ENCODE peak calls at places on chromosome 12, in four cellular contexts. One of them, this sample, is unnamed.

GRCh38 chr12:48787791-48788521 is 933 bp downstream of the ADCY6 start:
- DNase-seq in K562: no peak
- DNase-seq in HepG2: no peak
- DNase-seq in SK-N-SH: peak; percentile 46
- DNase-seq in this sample: no peak

GRCh38 chr12:96811083-96811482 is 96.0 kb upstream of the NEDD1 start:
- DNase-seq in K562: no peak
- DNase-seq in HepG2: peak; percentile 46
- DNase-seq in SK-N-SH: no peak
- DNase-seq in this sample: no peak

GRCh38 chr12:95762123-95762785 is 28.3 kb downstream of the NTN4 start:
- DNase-seq in K562: no peak
- DNase-seq in HepG2: peak; percentile 95
- DNase-seq in SK-N-SH: no peak
- DNase-seq in this sample: no peak

GRCh38 chr12:54251667-54252284 is 28.1 kb downstream of the CBX5 start:
- DNase-seq in K562: peak; percentile 66
- DNase-seq in HepG2: peak; percentile 38
- DNase-seq in SK-N-SH: peak; percentile 73
- DNase-seq in this sample: peak; percentile 37

GRCh38 chr12:122846622-122847515 is 11.6 kb downstream of the HIP1R start:
- DNase-seq in K562: no peak
- DNase-seq in HepG2: no peak
- DNase-seq in SK-N-SH: peak; percentile 26
- DNase-seq in this sample: no peak

GRCh38 chr12:75727577-75727976 is 216.2 kb upstream of the KRR1 start:
- DNase-seq in K562: no peak
- DNase-seq in HepG2: peak; percentile 18
- DNase-seq in SK-N-SH: no peak
- DNase-seq in this sample: no peak

GRCh38 chr12:47707905-47708543 is 2.2 kb upstream of the RPAP3 start:
- DNase-seq in K562: no peak
- DNase-seq in HepG2: no peak
- DNase-seq in SK-N-SH: no peak
- DNase-seq in this sample: no peak

GRCh38 chr12:74537707-74538385 is at the start of gene ATXN7L3B:
- DNase-seq in K562: peak; percentile 95
- DNase-seq in HepG2: peak; percentile 89
- DNase-seq in SK-N-SH: peak; percentile 90
- DNase-seq in this sample: peak; percentile 87

GRCh38 chr12:53965251-53966069 is 7.5 kb upstream of the HOXC11 start:
- DNase-seq in K562: no peak
- DNase-seq in HepG2: no peak
- DNase-seq in SK-N-SH: no peak
- DNase-seq in this sample: no peak

GRCh38 chr12:112236386-112236785 is 111.0 kb downstream of the TRAFD1 start:
- DNase-seq in K562: no peak
- DNase-seq in HepG2: no peak
- DNase-seq in SK-N-SH: no peak
- DNase-seq in this sample: no peak

GRCh38 chr12:58443273-58443980 is 476.9 kb downstream of the LRIG3 start:
- DNase-seq in K562: no peak
- DNase-seq in HepG2: peak; percentile 28
- DNase-seq in SK-N-SH: peak; percentile 5
- DNase-seq in this sample: peak; percentile 40

GRCh38 chr12:67989184-67989965 is at the start of gene IFNG-AS1:
- DNase-seq in K562: no peak
- DNase-seq in HepG2: no peak
- DNase-seq in SK-N-SH: no peak
- DNase-seq in this sample: no peak

GRCh38 chr12:97335093-97335492 is 127.5 kb upstream of the RMST start:
- DNase-seq in K562: no peak
- DNase-seq in HepG2: no peak
- DNase-seq in SK-N-SH: no peak
- DNase-seq in this sample: no peak

GRCh38 chr12:47986832-47987231 is 17.4 kb downstream of the COL2A1 start:
- DNase-seq in K562: no peak
- DNase-seq in HepG2: no peak
- DNase-seq in SK-N-SH: no peak
- DNase-seq in this sample: no peak

GRCh38 chr12:110741795-110742717 is 635 bp downstream of the PPP1CC start:
- DNase-seq in K562: peak; percentile 69
- DNase-seq in HepG2: no peak
- DNase-seq in SK-N-SH: peak; percentile 22
- DNase-seq in this sample: no peak

GRCh38 chr12:54432815-54433164 is 13.7 kb upstream of the ITGA5 start:
- DNase-seq in K562: no peak
- DNase-seq in HepG2: no peak
- DNase-seq in SK-N-SH: no peak
- DNase-seq in this sample: no peak

GRCh38 chr12:90153827-90154226 is 445.2 kb upstream of the ATP2B1 start:
- DNase-seq in K562: no peak
- DNase-seq in HepG2: no peak
- DNase-seq in SK-N-SH: no peak
- DNase-seq in this sample: no peak

GRCh38 chr12:113439606-113440030 is 17.4 kb downstream of the SDSL start:
- DNase-seq in K562: peak; percentile 58
- DNase-seq in HepG2: peak; percentile 40
- DNase-seq in SK-N-SH: peak; percentile 80
- DNase-seq in this sample: no peak

GRCh38 chr12:13486794-13487193 is 290.3 kb downstream of the EMP1 start:
- DNase-seq in K562: no peak
- DNase-seq in HepG2: no peak
- DNase-seq in SK-N-SH: no peak
- DNase-seq in this sample: no peak

GRCh38 chr12:132492522-132492921 is 2.6 kb downstream of the FBRSL1 start:
- DNase-seq in K562: no peak
- DNase-seq in HepG2: no peak
- DNase-seq in SK-N-SH: no peak
- DNase-seq in this sample: no peak

GRCh38 chr12:88338486-88338885 is 196.4 kb downstream of the TMTC3 start:
- DNase-seq in K562: no peak
- DNase-seq in HepG2: no peak
- DNase-seq in SK-N-SH: no peak
- DNase-seq in this sample: no peak

GRCh38 chr12:64916431-64916830 is 92.0 kb downstream of the TBC1D30 start:
- DNase-seq in K562: no peak
- DNase-seq in HepG2: no peak
- DNase-seq in SK-N-SH: no peak
- DNase-seq in this sample: no peak

GRCh38 chr12:70101064-70101463 is 142.2 kb upstream of the CNOT2 start:
- DNase-seq in K562: no peak
- DNase-seq in HepG2: no peak
- DNase-seq in SK-N-SH: no peak
- DNase-seq in this sample: no peak

GRCh38 chr12:47297993-47298392 is 218.2 kb upstream of the AMIGO2 start:
- DNase-seq in K562: no peak
- DNase-seq in HepG2: no peak
- DNase-seq in SK-N-SH: no peak
- DNase-seq in this sample: no peak

GRCh38 chr12:112705037-112705632 is 86.4 kb upstream of the RPH3A start:
- DNase-seq in K562: no peak
- DNase-seq in HepG2: no peak
- DNase-seq in SK-N-SH: peak; percentile 53
- DNase-seq in this sample: no peak

GRCh38 chr12:102371177-102371576 is 109.2 kb downstream of the IGF1 start:
- DNase-seq in K562: no peak
- DNase-seq in HepG2: no peak
- DNase-seq in SK-N-SH: no peak
- DNase-seq in this sample: no peak

GRCh38 chr12:57548488-57548887 is 1.4 kb upstream of the KIF5A start:
- DNase-seq in K562: peak; percentile 55
- DNase-seq in HepG2: no peak
- DNase-seq in SK-N-SH: no peak
- DNase-seq in this sample: no peak

GRCh38 chr12:32780111-32780510 is 24.4 kb upstream of the YARS2 start:
- DNase-seq in K562: no peak
- DNase-seq in HepG2: no peak
- DNase-seq in SK-N-SH: no peak
- DNase-seq in this sample: no peak

GRCh38 chr12:57726151-57726883 is 12.2 kb downstream of the AGAP2 start:
- DNase-seq in K562: no peak
- DNase-seq in HepG2: peak; percentile 71
- DNase-seq in SK-N-SH: peak; percentile 96
- DNase-seq in this sample: peak; percentile 72

GRCh38 chr12:75585309-75585708 is 73.9 kb upstream of the KRR1 start:
- DNase-seq in K562: no peak
- DNase-seq in HepG2: no peak
- DNase-seq in SK-N-SH: no peak
- DNase-seq in this sample: peak; percentile 19

GRCh38 chr12:116472193-116472592 is 87.0 kb upstream of the MAP1LC3B2 start:
- DNase-seq in K562: no peak
- DNase-seq in HepG2: no peak
- DNase-seq in SK-N-SH: no peak
- DNase-seq in this sample: no peak

GRCh38 chr12:106282457-106283097 is 20.0 kb upstream of the TCP11L2 start:
- DNase-seq in K562: peak; percentile 67
- DNase-seq in HepG2: peak; percentile 97
- DNase-seq in SK-N-SH: peak; percentile 58
- DNase-seq in this sample: peak; percentile 67

GRCh38 chr12:116309343-116309742 is 31.9 kb upstream of the MED13L start:
- DNase-seq in K562: no peak
- DNase-seq in HepG2: no peak
- DNase-seq in SK-N-SH: no peak
- DNase-seq in this sample: no peak

GRCh38 chr12:94026566-94026965 is 121.8 kb upstream of the PLXNC1 start:
- DNase-seq in K562: no peak
- DNase-seq in HepG2: no peak
- DNase-seq in SK-N-SH: no peak
- DNase-seq in this sample: no peak

GRCh38 chr12:72368719-72369505 is 96.7 kb downstream of the TRHDE start:
- DNase-seq in K562: no peak
- DNase-seq in HepG2: peak; percentile 0
- DNase-seq in SK-N-SH: no peak
- DNase-seq in this sample: no peak
- TF ChIP-seq RAD21 in K562: no peak
- TF ChIP-seq RAD21 in HepG2: no peak
- TF ChIP-seq RAD21 in SK-N-SH: no peak
- TF ChIP-seq RAD21 in this sample: no peak

GRCh38 chr12:30330565-30330964 is 365.1 kb downstream of the IPO8 start:
- DNase-seq in K562: no peak
- DNase-seq in HepG2: no peak
- DNase-seq in SK-N-SH: no peak
- DNase-seq in this sample: no peak
- TF ChIP-seq ELF1 in K562: no peak
- TF ChIP-seq ELF1 in HepG2: no peak
- TF ChIP-seq ELF1 in SK-N-SH: no peak
- TF ChIP-seq ELF1 in this sample: no peak

GRCh38 chr12:50506753-50507473 is 2.1 kb downstream of the DIP2B start:
- DNase-seq in K562: no peak
- DNase-seq in HepG2: no peak
- DNase-seq in SK-N-SH: no peak
- DNase-seq in this sample: no peak
- H4K20me1 ChIP-seq in K562: peaks cover 9% of the 10 kb centered on the region
- H4K20me1 ChIP-seq in HepG2: no peaks in the 10 kb centered on the region
- H4K20me1 ChIP-seq in SK-N-SH: peaks cover 24% of the 10 kb centered on the region
- H4K20me1 ChIP-seq in this sample: no peaks in the 10 kb centered on the region

GRCh38 chr12:92259291-92259690 is 113.6 kb upstream of the BTG1 start:
- DNase-seq in K562: no peak
- DNase-seq in HepG2: no peak
- DNase-seq in SK-N-SH: no peak
- DNase-seq in this sample: no peak

GRCh38 chr12:92257261-92257660 is 111.6 kb upstream of the BTG1 start:
- DNase-seq in K562: no peak
- DNase-seq in HepG2: no peak
- DNase-seq in SK-N-SH: no peak
- DNase-seq in this sample: no peak

GRCh38 chr12:92248977-92249376 is 103.3 kb upstream of the BTG1 start:
- DNase-seq in K562: no peak
- DNase-seq in HepG2: no peak
- DNase-seq in SK-N-SH: no peak
- DNase-seq in this sample: no peak

GRCh38 chr12:92255741-92256140 is 110.1 kb upstream of the BTG1 start:
- DNase-seq in K562: no peak
- DNase-seq in HepG2: no peak
- DNase-seq in SK-N-SH: no peak
- DNase-seq in this sample: no peak

DNA sequence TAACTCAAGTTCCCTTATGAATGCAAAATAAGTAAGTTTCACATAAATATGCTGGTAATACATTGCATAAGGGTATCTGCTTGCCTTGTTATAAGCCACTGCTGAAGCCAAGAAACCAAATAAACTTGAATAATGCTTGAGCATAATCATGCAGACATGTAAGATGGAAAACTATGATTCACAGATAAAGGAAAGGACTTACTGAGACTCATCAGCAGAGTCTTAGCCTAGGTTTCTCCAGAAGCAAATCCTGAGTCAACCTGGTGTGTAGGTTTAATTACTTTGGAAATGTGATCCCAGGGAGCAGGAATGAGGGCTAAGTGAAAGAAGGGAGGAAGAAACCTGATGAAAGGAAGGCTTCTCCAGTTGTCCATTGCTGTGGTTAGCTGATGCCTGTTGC is 107.7 kb upstream of the BTG1 start:
- DNase-seq in K562: no peak
- DNase-seq in HepG2: no peak
- DNase-seq in SK-N-SH: no peak
- DNase-seq in this sample: no peak
- TF ChIP-seq RAD21 in K562: no peak
- TF ChIP-seq RAD21 in HepG2: no peak
- TF ChIP-seq RAD21 in SK-N-SH: no peak
- TF ChIP-seq RAD21 in this sample: no peak

DNA sequence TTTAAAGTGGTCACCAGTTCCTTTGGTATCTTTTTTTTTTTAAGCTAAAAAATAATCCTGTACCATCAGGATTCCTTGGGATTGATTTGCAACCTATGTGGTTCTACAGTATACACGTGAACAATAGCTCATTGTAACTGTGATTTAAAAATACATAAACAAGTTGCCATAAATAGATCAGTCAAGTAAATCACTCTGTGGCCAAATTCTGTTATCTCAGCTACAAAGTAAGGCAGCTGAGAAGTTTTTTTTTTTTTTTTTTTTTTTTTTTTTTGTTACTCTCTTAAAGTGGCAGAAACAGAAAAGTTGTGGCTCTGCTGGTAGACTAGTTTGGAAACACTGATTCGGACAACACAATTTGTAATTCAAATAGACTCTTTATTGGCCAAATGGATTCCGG is 104.5 kb downstream of the PRICKLE1 start:
- DNase-seq in K562: no peak
- DNase-seq in HepG2: no peak
- DNase-seq in SK-N-SH: no peak
- DNase-seq in this sample: no peak
- TF ChIP-seq ELF1 in K562: no peak
- TF ChIP-seq ELF1 in HepG2: no peak
- TF ChIP-seq ELF1 in SK-N-SH: no peak
- TF ChIP-seq ELF1 in this sample: no peak

GRCh38 chr12:24266982-24267381 is 317.5 kb upstream of the SOX5 start:
- DNase-seq in K562: no peak
- DNase-seq in HepG2: no peak
- DNase-seq in SK-N-SH: no peak
- DNase-seq in this sample: no peak
- H4K20me1 ChIP-seq in K562: no peaks in the 10 kb centered on the region
- H4K20me1 ChIP-seq in HepG2: no peaks in the 10 kb centered on the region
- H4K20me1 ChIP-seq in SK-N-SH: no peaks in the 10 kb centered on the region
- H4K20me1 ChIP-seq in this sample: no peaks in the 10 kb centered on the region